ENCODE peak calls at places on chromosomes 11 and 22, in five cellular contexts. E is lung, B is heart right ventricle, W is GM23338, D is astrocyte of the spinal cord. U is an unnamed sample.

GRCh38 chr11:1841511-1842148 is 2.8 kb downstream of the TNNI2 start:
- DNase-seq in E (no peak), B (no peak), W (no peak), D (no peak), U (no peak)

GRCh38 chr22:27474711-27475547 is 326.6 kb downstream of the MN1 start:
- DNase-seq in E (no peak), B (no peak), W (peak; percentile 88), D (peak; percentile 92), U (peak; percentile 74)

GRCh38 chr22:32926600-32926999 is 125.1 kb downstream of the TIMP3 start:
- DNase-seq in E (no peak), B (no peak), W (peak; percentile 80), D (peak; percentile 9), U (peak; percentile 13)

GRCh38 chr11:130622126-130622525 is 173.7 kb downstream of the ADAMTS15 start:
- DNase-seq in E (no peak), B (no peak), W (no peak), D (no peak), U (no peak)

GRCh38 chr11:18721576-18722292 is 4.3 kb downstream of the IGSF22 start:
- DNase-seq in E (peak; percentile 39), B (peak; percentile 40), W (peak; percentile 86), D (peak; percentile 31), U (peak; percentile 67)

GRCh38 chr11:103624708-103625623 is 411.5 kb upstream of the DDI1 start:
- DNase-seq in E (no peak), B (no peak), W (peak; percentile 54), D (peak; percentile 89), U (peak; percentile 92)

GRCh38 chr11:80595011-80595410 is 1154.2 kb upstream of the TENM4 start:
- DNase-seq in E (no peak), B (no peak), W (no peak), D (peak; percentile 56), U (no peak)

GRCh38 chr11:96014234-96014633 is 90.3 kb upstream of the MTMR2 start:
- DNase-seq in E (no peak), B (no peak), W (no peak), D (peak; percentile 65), U (peak; percentile 41)

GRCh38 chr11:63492441-63492840 is 1.5 kb upstream of the PLAAT5 start:
- DNase-seq in E (no peak), B (no peak), W (no peak), D (no peak), U (no peak)

GRCh38 chr11:110294509-110294908 is 1.9 kb downstream of the RDX start:
- DNase-seq in E (no peak), B (no peak), W (no peak), D (no peak), U (no peak)

GRCh38 chr11:2277933-2278523 is 7.6 kb upstream of the ASCL2 start:
- DNase-seq in E (no peak), B (peak; percentile 1), W (peak; percentile 45), D (no peak), U (no peak)

GRCh38 chr11:3775761-3776406 is 21.5 kb downstream of the NUP98 start:
- DNase-seq in E (no peak), B (no peak), W (no peak), D (no peak), U (peak; percentile 13)
- TF ChIP-seq CTCF in E (no peak), B (no peak), W (peak; percentile 23), D (no peak), U (no peak)

DNA sequence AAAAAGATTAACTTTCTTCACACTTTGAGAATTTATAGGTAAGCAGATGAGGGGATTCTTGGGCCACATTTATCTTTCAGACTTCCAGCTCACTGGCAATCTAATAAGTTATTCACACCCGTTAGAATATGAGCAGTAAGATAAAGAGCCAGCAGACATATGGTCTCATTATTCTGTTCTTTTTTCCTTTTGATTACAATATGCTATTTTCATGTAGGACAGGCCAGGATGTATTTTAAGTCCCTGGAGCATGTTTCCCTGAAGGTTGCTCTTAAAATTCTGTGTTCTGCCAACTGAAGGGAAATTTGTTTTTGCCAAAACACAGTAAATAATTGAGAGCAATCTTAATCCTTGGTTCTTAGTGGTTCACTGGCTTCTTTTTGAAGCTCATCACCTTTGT is 22.2 kb downstream of the PDHX start:
- DNase-seq in E (no peak), B (no peak), W (no peak), D (no peak), U (no peak)
- H3K4me3 ChIP-seq in E (no peak overlapping the region), B (no peak overlapping the region), W (no peak overlapping the region), D (no peak overlapping the region), U (no peak overlapping the region)

DNA sequence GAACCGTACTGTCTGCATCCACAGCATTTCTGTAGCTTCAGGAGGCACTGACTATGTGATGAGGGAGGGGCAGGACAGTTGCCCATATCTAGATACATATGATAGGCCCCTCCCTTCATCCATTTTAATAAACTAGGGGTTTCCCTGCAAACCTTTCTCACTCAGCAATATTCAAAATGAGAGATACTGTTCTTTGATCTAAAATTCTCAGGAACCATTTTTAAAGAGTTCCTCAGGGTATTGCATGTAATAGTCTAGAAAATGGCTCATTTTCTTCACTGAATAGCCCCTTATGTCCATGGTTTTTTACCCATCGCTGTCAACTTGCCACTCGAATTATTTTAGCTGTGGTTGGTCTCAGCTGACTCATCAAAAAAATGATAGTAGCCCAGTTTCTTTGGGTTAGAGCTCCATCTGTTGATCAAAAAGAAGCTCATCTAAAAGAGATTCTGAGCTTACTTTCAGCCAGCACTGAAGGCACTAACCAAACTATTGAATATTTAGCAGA is 37.0 kb upstream of the DNAJB7 start:
- DNase-seq in E (no peak), B (no peak), W (peak; percentile 71), D (peak; percentile 72), U (peak; percentile 42)
- TF ChIP-seq CTCF in E (peak; percentile 5), B (no peak), W (peak; percentile 60), D (peak; percentile 59), U (peak; percentile 54)

DNA sequence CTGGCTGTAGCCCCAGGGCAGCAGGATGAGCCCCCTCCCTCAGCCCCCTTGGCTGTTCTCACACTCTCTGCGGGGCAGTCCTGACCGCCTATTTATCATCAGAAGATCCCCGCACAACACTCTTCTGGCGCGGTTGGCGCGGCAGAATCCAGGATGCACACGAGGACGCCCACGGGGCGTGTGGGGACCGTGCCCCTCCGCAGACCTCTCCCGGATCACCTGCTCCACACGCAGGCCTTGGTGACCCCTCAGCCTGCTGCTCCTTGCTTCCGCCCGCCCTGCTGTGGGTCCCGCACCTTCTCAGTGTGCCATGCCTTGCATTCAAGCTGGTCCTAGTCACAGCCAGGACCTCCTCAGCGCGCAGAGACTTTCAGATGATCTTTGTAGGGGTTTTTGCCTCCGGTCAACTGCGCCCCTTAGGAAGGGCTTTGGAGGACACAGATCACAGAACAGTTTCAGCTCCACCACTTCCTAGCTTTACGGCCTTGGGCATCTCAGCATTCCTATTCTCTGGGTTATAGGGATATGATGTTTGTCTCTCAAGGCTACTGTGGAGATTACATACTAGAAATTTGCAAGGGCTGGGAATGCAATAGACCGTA is 841 bp upstream of the TUB start:
- DNase-seq in E (no peak), B (no peak), W (no peak), D (no peak), U (no peak)
- H3K4me3 ChIP-seq in E (no peak overlapping the region), B (no peak overlapping the region), W (peak overlapping the region; percentile 69), D (no peak overlapping the region), U (peak overlapping the region; percentile 50)